ENCODE peak calls at places on chromosomes 11 and 22, in four cellular contexts. T, G, A and E are unnamed samples.

GRCh38 chr22:39243443-39244072 is 1.2 kb downstream of the PDGFB start:
- DNase-seq in G (no peak), A (no peak), T (no peak), E (peak)

GRCh38 chr22:17912942-17913704 is 111.2 kb downstream of the MICAL3 start:
- DNase-seq in T (peak), G (no peak), A (no peak), E (peak)

GRCh38 chr11:31865606-31866300 is 54.6 kb upstream of the PAX6 start:
- DNase-seq in A (no peak), T (no peak), G (no peak), E (no peak)

GRCh38 chr11:117096973-117097566 is 1.2 kb downstream of the SIK3 start:
- DNase-seq in T (peak), G (no peak), A (no peak), E (no peak)

GRCh38 chr22:46538816-46539163 is 1.4 kb upstream of the CELSR1 start:
- DNase-seq in A (no peak), T (peak), G (no peak), E (no peak)

GRCh38 chr22:38569181-38569971 is 607 bp downstream of the DMC1 start:
- DNase-seq in G (no peak), A (no peak), T (peak), E (peak)

GRCh38 chr11:46248270-46249102 is 29.0 kb upstream of the CREB3L1 start:
- DNase-seq in T (peak), A (peak), G (no peak), E (no peak)

GRCh38 chr11:102639656-102640055 is 14.5 kb upstream of the MMP20 start:
- DNase-seq in T (no peak), G (no peak), A (no peak), E (no peak)

GRCh38 chr11:8067929-8068575 is 13.0 kb upstream of the TUB start:
- DNase-seq in A (no peak), T (no peak), G (no peak), E (peak)

GRCh38 chr11:117523680-117524079 is 196.0 kb downstream of the CEP164 start:
- DNase-seq in T (peak), G (no peak), A (no peak), E (peak)

GRCh38 chr11:45262900-45263299 is 23.2 kb downstream of the SYT13 start:
- DNase-seq in A (no peak), G (no peak), T (no peak), E (peak)

GRCh38 chr22:50712341-50713007 is 25.5 kb upstream of the ACR start:
- DNase-seq in G (no peak), T (no peak), A (no peak), E (no peak)

GRCh38 chr22:38016182-38017078 is 32.1 kb upstream of the SOX10 start:
- DNase-seq in T (no peak), A (peak), G (peak), E (no peak)

GRCh38 chr11:1691027-1691877 is 5.7 kb upstream of the KRTAP5-6 start:
- DNase-seq in T (no peak), A (no peak), G (no peak), E (no peak)

GRCh38 chr11:79544324-79544723 is 103.5 kb upstream of the TENM4 start:
- DNase-seq in G (no peak), T (no peak), A (no peak), E (no peak)

GRCh38 chr11:123742334-123742733 is 874 bp upstream of the ZNF202 start:
- DNase-seq in A (no peak), T (no peak), G (no peak), E (peak)